ENCODE peak calls at places on chromosomes 13 and 19, in seven cellular contexts. N is osteoblast, I is hepatocyte, M is OCI-LY7, F is trophoblast cell, D is IMR-90, V is A549. G is an unnamed sample.

GRCh38 chr19:2381151-2381822 is 21.2 kb downstream of the TMPRSS9 start:
- DNase-seq in N (peak; percentile 79), I (no peak), M (no peak), F (no peak), D (peak; percentile 15), V (no peak), G (no peak)

GRCh38 chr19:58575183-58576041 is 2.3 kb upstream of the MZF1 start:
- DNase-seq in N (peak; percentile 99), I (peak; percentile 97), M (peak; percentile 89), F (peak; percentile 91), D (peak; percentile 85), V (peak; percentile 93), G (no peak)

GRCh38 chr19:49761625-49762311 is 1.3 kb downstream of the TSKS start:
- DNase-seq in N (no peak), I (peak; percentile 37), M (peak; percentile 34), F (peak; percentile 20), D (peak; percentile 56), V (no peak), G (no peak)

GRCh38 chr13:41941174-41941573 is 19.7 kb downstream of the VWA8 start:
- DNase-seq in N (no peak), I (no peak), M (no peak), F (no peak), D (peak; percentile 17), V (no peak), G (no peak)

GRCh38 chr19:44905437-44906160 is at the start of gene APOE:
- DNase-seq in N (peak; percentile 76), I (peak; percentile 75), M (no peak), F (no peak), D (no peak), V (no peak), G (peak; percentile 32)

GRCh38 chr13:98529171-98529570 is 47.7 kb downstream of the STK24 start:
- DNase-seq in N (no peak), I (no peak), M (no peak), F (no peak), D (no peak), V (no peak), G (no peak)

GRCh38 chr19:53865918-53866696 is 1.6 kb upstream of the MYADM start:
- DNase-seq in N (peak; percentile 90), I (peak; percentile 91), M (no peak), F (peak; percentile 88), D (peak; percentile 39), V (peak; percentile 78), G (peak; percentile 94)

GRCh38 chr13:99626461-99627082 is 125.3 kb downstream of the TM9SF2 start:
- DNase-seq in N (no peak), I (no peak), M (no peak), F (peak; percentile 22), D (peak; percentile 21), V (no peak), G (no peak)

GRCh38 chr13:101925731-101926130 is 473.3 kb downstream of the ITGBL1 start:
- DNase-seq in N (no peak), I (no peak), M (no peak), F (no peak), D (no peak), V (no peak), G (no peak)

GRCh38 chr19:1355974-1356865 is 27.5 kb upstream of the NDUFS7 start:
- DNase-seq in N (peak; percentile 86), I (no peak), M (no peak), F (no peak), D (peak; percentile 30), V (no peak), G (no peak)

GRCh38 chr13:109699628-109700071 is 86.7 kb downstream of the IRS2 start:
- DNase-seq in N (no peak), I (no peak), M (no peak), F (peak; percentile 25), D (no peak), V (no peak), G (no peak)

GRCh38 chr13:113749507-113749906 is 9.5 kb upstream of the TMEM255B start:
- DNase-seq in N (peak; percentile 44), I (no peak), M (no peak), F (no peak), D (no peak), V (no peak), G (no peak)

GRCh38 chr13:49292742-49293498 is 45.2 kb downstream of the CDADC1 start:
- DNase-seq in N (peak; percentile 80), I (peak; percentile 74), M (no peak), F (no peak), D (peak; percentile 96), V (no peak), G (no peak)

GRCh38 chr13:111429064-111429558 is 108.7 kb downstream of the TEX29 start:
- DNase-seq in N (no peak), I (peak; percentile 73), M (peak; percentile 4), F (peak; percentile 69), D (peak; percentile 18), V (peak; percentile 48), G (peak; percentile 12)

GRCh38 chr13:98947925-98948324 is 29.9 kb downstream of the DOCK9 start:
- DNase-seq in N (no peak), I (no peak), M (no peak), F (no peak), D (no peak), V (no peak), G (no peak)

GRCh38 chr13:78370231-78370630 is 233.1 kb downstream of the POU4F1 start:
- DNase-seq in N (no peak), I (no peak), M (no peak), F (no peak), D (no peak), V (no peak), G (no peak)

GRCh38 chr13:92954746-92955145 is 271.9 kb upstream of the GPC6 start:
- DNase-seq in N (no peak), I (no peak), M (no peak), F (no peak), D (peak; percentile 4), V (no peak), G (no peak)

GRCh38 chr19:44552324-44552723 is 22.8 kb upstream of the CEACAM20 start:
- DNase-seq in N (peak; percentile 81), I (peak; percentile 28), M (peak; percentile 41), F (peak; percentile 66), D (no peak), V (peak; percentile 72), G (peak; percentile 50)

GRCh38 chr13:20825476-20825875 is 51.7 kb upstream of the EEF1AKMT1 start:
- DNase-seq in N (peak; percentile 21), I (no peak), M (peak; percentile 21), F (peak; percentile 78), D (peak; percentile 55), V (no peak), G (no peak)

GRCh38 chr13:50441141-50441540 is 402.4 kb downstream of the DLEU7 start:
- DNase-seq in N (no peak), I (no peak), M (no peak), F (no peak), D (peak; percentile 33), V (no peak), G (no peak)

GRCh38 chr13:36453518-36453917 is 21.2 kb downstream of the CCNA1 start:
- DNase-seq in N (no peak), I (peak; percentile 37), M (peak; percentile 20), F (peak; percentile 39), D (peak; percentile 2), V (no peak), G (no peak)

GRCh38 chr13:36456577-36456976 is 24.3 kb downstream of the CCNA1 start:
- DNase-seq in N (no peak), I (no peak), M (no peak), F (no peak), D (no peak), V (no peak), G (no peak)

GRCh38 chr13:36454962-36455361 is 22.7 kb downstream of the CCNA1 start:
- DNase-seq in N (no peak), I (no peak), M (no peak), F (no peak), D (no peak), V (no peak), G (no peak)

GRCh38 chr13:36450534-36450933 is 18.2 kb downstream of the CCNA1 start:
- DNase-seq in N (no peak), I (no peak), M (no peak), F (no peak), D (no peak), V (no peak), G (no peak)

DNA sequence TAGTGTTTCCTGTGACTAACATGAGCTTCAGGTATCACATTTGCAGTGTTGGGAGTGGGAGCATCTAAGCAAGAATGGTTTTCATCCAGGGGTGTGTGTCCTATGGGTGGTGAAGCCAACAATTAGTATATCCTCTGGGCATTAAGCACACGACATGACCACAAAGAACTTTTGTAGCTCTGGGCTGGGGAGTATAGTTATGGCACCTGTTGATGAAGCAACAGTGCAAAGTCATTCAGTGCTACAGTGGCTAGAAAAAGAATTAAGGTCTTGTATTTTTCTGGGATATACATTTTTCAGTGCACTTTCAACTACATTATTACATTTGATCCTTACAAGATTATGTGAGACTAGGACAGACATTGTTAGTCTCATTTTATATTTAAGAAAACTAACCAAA is 21.8 kb downstream of the CCNA1 start:
- DNase-seq in N (no peak), I (no peak), M (no peak), F (no peak), D (no peak), V (no peak), G (no peak)
- H3K4me2 ChIP-seq in N (no peak overlapping the region), I (no peak overlapping the region), M (no peak overlapping the region), F (no peak overlapping the region), D (no peak overlapping the region), V (no peak overlapping the region), G (no peak overlapping the region)

DNA sequence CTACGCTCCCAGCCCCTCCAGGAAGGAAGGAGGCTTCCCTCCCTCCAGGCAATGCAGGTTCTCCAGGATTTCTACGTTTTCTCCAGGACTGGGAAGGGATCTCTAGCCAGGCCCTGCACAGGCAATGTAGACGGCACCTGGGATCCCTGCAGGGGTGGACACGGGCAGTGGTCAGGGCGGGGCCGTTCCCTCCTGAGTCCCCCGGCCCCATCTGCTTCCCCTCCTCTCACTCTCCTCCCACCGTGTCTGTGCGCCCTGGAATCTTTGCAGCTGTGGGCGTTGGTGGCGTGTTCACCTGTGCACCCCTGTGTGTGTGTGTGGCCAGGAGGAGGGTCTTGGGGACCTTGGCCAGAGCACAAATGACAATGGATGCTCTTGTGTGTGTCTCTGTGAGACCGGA is 10.0 kb downstream of the NRTN start:
- DNase-seq in N (peak; percentile 44), I (no peak), M (no peak), F (no peak), D (no peak), V (no peak), G (no peak)
- H3K4me2 ChIP-seq in N (no peak overlapping the region), I (no peak overlapping the region), M (no peak overlapping the region), F (no peak overlapping the region), D (no peak overlapping the region), V (no peak overlapping the region), G (no peak overlapping the region)

GRCh38 chr19:16605552-16605951 is 22.5 kb downstream of the MED26 start:
- DNase-seq in N (peak; percentile 77), I (no peak), M (no peak), F (no peak), D (no peak), V (no peak), G (no peak)
- H3K4me2 ChIP-seq in N (no peak overlapping the region), I (no peak overlapping the region), M (peak overlapping the region; percentile 56), F (no peak overlapping the region), D (no peak overlapping the region), V (no peak overlapping the region), G (no peak overlapping the region)

GRCh38 chr19:17611462-17612244 is 56.2 kb downstream of the COLGALT1 start:
- DNase-seq in N (peak; percentile 77), I (no peak), M (peak; percentile 75), F (no peak), D (no peak), V (no peak), G (no peak)
- H3K4me2 ChIP-seq in N (no peak overlapping the region), I (no peak overlapping the region), M (peak overlapping the region; percentile 56), F (no peak overlapping the region), D (no peak overlapping the region), V (no peak overlapping the region), G (no peak overlapping the region)